ENCODE peak calls at places on chromosomes 2 and 18, in six cellular contexts. W is mammary epithelial cell, D is GM23248, Q is MM.1S, T is GM12878, C is neural progenitor cell. N is an unnamed sample.
A peak's percentile ranks its signal among the peaks of the same experiment; 100 is the strongest.

GRCh38 chr2:40106061-40106460 is 327.0 kb upstream of the THUMPD2 start:
- DNase-seq in W (no peak), D (peak; percentile 58), Q (no peak), T (no peak), C (no peak), N (no peak)

GRCh38 chr2:222943820-222944219 is 83.0 kb downstream of the ACSL3 start:
- DNase-seq in W (no peak), D (peak; percentile 50), Q (peak; percentile 75), T (no peak), C (no peak), N (no peak)

GRCh38 chr2:135615404-135615803 is 84.1 kb downstream of the R3HDM1 start:
- DNase-seq in W (no peak), D (no peak), Q (no peak), T (peak; percentile 24), C (no peak), N (no peak)

GRCh38 chr2:216603884-216604245 is 29.4 kb upstream of the IGFBP2 start:
- DNase-seq in W (peak; percentile 50), D (no peak), Q (no peak), T (no peak), C (no peak), N (no peak)

GRCh38 chr18:11859282-11859797 is 8.1 kb downstream of the CHMP1B start:
- DNase-seq in W (peak; percentile 39), D (no peak), Q (no peak), T (no peak), C (no peak), N (no peak)

GRCh38 chr2:109120166-109120565 is 8.8 kb upstream of the SH3RF3 start:
- DNase-seq in W (no peak), D (no peak), Q (no peak), T (no peak), C (no peak), N (no peak)

GRCh38 chr18:47323158-47323557 is 71.7 kb upstream of the SKOR2 start:
- DNase-seq in W (peak; percentile 29), D (peak; percentile 68), Q (peak; percentile 28), T (no peak), C (no peak), N (no peak)

GRCh38 chr2:164898475-164898874 is 56.9 kb downstream of the SLC38A11 start:
- DNase-seq in W (no peak), D (peak; percentile 54), Q (no peak), T (no peak), C (no peak), N (peak; percentile 52)

GRCh38 chr2:199696048-199696447 is 154.9 kb downstream of the FTCDNL1 start:
- DNase-seq in W (no peak), D (no peak), Q (no peak), T (no peak), C (no peak), N (no peak)

GRCh38 chr2:145043399-145043834 is 523.5 kb upstream of the ZEB2 start:
- DNase-seq in W (no peak), D (no peak), Q (no peak), T (no peak), C (peak; percentile 19), N (peak; percentile 73)

GRCh38 chr2:235570966-235571692 is 77.3 kb downstream of the AGAP1 start:
- DNase-seq in W (no peak), D (no peak), Q (no peak), T (no peak), C (no peak), N (no peak)

GRCh38 chr2:212299333-212299732 is 239.3 kb downstream of the ERBB4 start:
- DNase-seq in W (no peak), D (no peak), Q (no peak), T (no peak), C (no peak), N (no peak)

GRCh38 chr18:38579764-38580163 is 1014.2 kb upstream of the CELF4 start:
- DNase-seq in W (no peak), D (no peak), Q (no peak), T (no peak), C (no peak), N (no peak)

GRCh38 chr2:15092691-15093090 is 460.2 kb downstream of the LRATD1 start:
- DNase-seq in W (peak; percentile 2), D (peak; percentile 31), Q (no peak), T (no peak), C (no peak), N (peak; percentile 34)

GRCh38 chr2:77156599-77156998 is 365.6 kb downstream of the LRRTM4 start:
- DNase-seq in W (no peak), D (no peak), Q (no peak), T (no peak), C (no peak), N (no peak)

GRCh38 chr18:6948656-6949055 is 168.9 kb downstream of the LAMA1 start:
- DNase-seq in W (no peak), D (no peak), Q (no peak), T (no peak), C (no peak), N (no peak)

DNA sequence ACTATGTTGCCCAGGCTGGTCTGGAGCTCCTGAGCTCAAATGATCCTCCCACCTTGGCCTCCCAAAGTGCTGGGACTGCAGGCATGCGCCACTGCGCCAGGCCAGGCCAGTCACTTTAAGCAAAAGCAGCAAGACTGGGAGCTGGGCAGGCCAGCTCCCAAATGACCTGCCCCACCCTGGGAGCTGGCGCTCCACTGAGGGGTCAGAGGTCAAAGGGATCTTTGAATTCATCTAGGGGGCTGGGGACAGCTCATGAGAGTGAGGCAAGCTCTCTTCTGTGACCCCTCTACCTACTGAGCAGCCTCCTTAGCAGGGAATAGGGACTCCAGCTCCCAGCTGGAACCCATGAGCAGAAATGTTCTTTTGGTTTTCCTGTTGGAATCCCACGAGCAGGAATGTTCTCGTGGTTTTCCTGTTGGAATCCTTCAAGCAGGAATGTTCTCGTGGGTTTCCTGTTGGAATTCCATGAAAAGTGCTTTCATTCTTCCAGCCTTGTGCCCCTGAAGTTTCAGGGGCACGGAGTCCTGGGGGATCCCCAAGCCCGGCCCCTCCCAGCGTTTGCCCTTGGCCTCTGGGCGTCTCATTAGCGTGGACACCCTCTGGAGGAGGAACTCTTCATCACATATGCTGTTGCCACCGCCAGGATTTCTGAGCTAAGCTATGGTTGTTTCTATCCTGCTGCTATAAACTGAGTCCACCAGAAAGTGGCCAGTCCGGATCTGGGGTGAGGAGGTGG is 162.0 kb upstream of the HAAO start:
- DNase-seq in W (no peak), D (no peak), Q (no peak), T (no peak), C (peak; percentile 38), N (no peak)
- H3K9ac ChIP-seq in W (no peak overlapping the region), D (no peak overlapping the region), Q (no peak overlapping the region), T (no peak overlapping the region), C (no peak overlapping the region), N (no peak overlapping the region)

GRCh38 chr2:239715202-239715601 is 309.9 kb downstream of the NDUFA10 start:
- DNase-seq in W (no peak), D (no peak), Q (no peak), T (no peak), C (no peak), N (no peak)
- TF ChIP-seq EZH2 in W (no peak), D (no peak), Q (no peak), T (no peak), C (no peak), N (no peak)

GRCh38 chr2:191319181-191319580 is 74.0 kb downstream of the MYO1B start:
- DNase-seq in W (peak; percentile 69), D (peak; percentile 90), Q (no peak), T (no peak), C (no peak), N (no peak)

GRCh38 chr2:191316246-191316645 is 71.0 kb downstream of the MYO1B start:
- DNase-seq in W (no peak), D (peak; percentile 60), Q (no peak), T (no peak), C (no peak), N (no peak)

GRCh38 chr2:191320881-191321280 is 75.7 kb downstream of the MYO1B start:
- DNase-seq in W (no peak), D (peak; percentile 26), Q (no peak), T (no peak), C (no peak), N (no peak)

GRCh38 chr2:191318729-191319078 is 73.5 kb downstream of the MYO1B start:
- DNase-seq in W (peak; percentile 56), D (peak; percentile 79), Q (no peak), T (no peak), C (peak; percentile 73), N (no peak)

DNA sequence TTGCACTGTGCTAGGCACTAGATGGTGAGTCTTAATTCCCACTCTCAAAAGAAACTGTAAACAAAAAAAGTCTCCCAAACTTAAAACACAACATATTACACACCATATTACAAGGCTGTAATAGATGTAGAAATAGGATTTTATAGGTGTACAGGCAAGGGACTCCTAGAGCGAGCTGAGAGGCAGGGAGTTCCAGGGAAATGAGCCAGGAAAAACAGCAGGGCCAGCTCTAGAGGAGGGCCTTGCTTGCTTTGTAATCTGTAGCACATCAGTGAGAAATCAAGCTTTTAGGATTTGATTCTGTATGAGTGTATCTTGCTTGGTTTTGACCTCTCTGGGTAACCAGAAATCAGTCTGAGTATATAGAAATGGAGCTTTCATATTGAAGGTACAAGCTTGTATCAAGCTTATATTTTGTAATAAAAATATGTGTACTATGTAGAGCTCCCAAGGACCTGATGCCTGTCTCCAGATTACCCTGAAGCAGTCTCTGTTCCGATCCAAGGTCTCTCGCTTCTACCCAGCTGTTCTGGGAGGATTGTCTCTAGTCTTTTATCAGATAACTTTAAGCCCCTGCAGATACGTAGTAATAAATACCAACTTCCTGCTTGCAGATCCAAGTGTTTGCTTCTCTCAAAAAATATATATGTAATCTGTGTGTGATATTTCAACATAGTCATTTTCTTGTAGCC is 73.0 kb downstream of the MYO1B start:
- DNase-seq in W (no peak), D (peak; percentile 74), Q (no peak), T (no peak), C (no peak), N (no peak)
- H3K9ac ChIP-seq in W (peak overlapping the region; percentile 1), D (peak overlapping the region; percentile 33), Q (no peak overlapping the region), T (no peak overlapping the region), C (no peak overlapping the region), N (no peak overlapping the region)

GRCh38 chr2:10913501-10914271 is 2.0 kb downstream of the KCNF1 start:
- DNase-seq in W (no peak), D (no peak), Q (no peak), T (no peak), C (no peak), N (no peak)

GRCh38 chr2:10914272-10914693 is 2.5 kb downstream of the KCNF1 start:
- DNase-seq in W (no peak), D (peak; percentile 48), Q (no peak), T (no peak), C (peak; percentile 63), N (peak; percentile 18)

GRCh38 chr2:10911291-10912075 is at the start of gene KCNF1:
- DNase-seq in W (peak; percentile 58), D (peak; percentile 88), Q (no peak), T (no peak), C (peak; percentile 96), N (no peak)

GRCh38 chr2:10912076-10912731 is 470 bp downstream of the KCNF1 start:
- DNase-seq in W (no peak), D (peak; percentile 42), Q (no peak), T (no peak), C (peak; percentile 35), N (no peak)

DNA sequence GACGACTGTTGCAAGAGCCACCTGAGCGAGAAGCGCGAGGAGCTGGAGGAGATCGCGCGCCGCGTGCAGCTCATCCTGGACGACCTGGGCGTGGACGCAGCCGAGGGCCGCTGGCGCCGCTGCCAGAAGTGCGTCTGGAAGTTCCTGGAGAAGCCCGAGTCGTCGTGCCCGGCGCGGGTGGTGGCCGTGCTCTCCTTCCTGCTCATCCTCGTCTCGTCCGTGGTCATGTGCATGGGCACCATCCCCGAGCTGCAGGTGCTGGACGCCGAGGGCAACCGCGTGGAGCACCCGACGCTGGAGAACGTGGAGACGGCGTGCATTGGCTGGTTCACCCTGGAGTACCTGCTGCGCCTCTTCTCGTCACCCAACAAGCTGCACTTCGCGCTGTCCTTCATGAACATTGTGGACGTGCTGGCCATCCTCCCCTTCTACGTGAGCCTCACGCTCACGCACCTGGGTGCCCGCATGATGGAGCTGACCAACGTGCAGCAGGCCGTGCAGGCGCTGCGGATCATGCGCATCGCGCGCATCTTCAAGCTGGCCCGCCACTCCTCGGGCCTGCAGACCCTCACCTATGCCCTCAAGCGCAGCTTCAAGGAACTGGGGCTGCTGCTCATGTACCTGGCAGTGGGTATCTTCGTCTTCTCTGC is 1.2 kb downstream of the KCNF1 start:
- DNase-seq in W (no peak), D (no peak), Q (no peak), T (no peak), C (no peak), N (no peak)
- TF ChIP-seq EZH2 in W (no peak), D (no peak), Q (no peak), T (no peak), C (no peak), N (no peak)

N was measured in SK-N-MC.